ENCODE peak calls at places on chromosomes 2 and 18, in five cellular contexts. E is A549, M is GM06990, C is coronary artery, O is heart left ventricle. H is an unnamed sample.

GRCh38 chr2:75491129-75491753 is 69.5 kb downstream of the EVA1A start:
- DNase-seq in E (no peak), M (no peak), C (no peak), O (no peak), H (no peak)

GRCh38 chr2:17133052-17133671 is 385.1 kb downstream of the RAD51AP2 start:
- DNase-seq in E (no peak), M (no peak), C (no peak), O (no peak), H (no peak)

GRCh38 chr2:10426726-10427567 is 21.2 kb downstream of the ODC1 start:
- DNase-seq in E (no peak), M (no peak), C (no peak), O (no peak), H (no peak)

GRCh38 chr2:101232770-101233169 is 19.9 kb upstream of the CNOT11 start:
- DNase-seq in E (no peak), M (no peak), C (no peak), O (no peak), H (no peak)

GRCh38 chr2:220300806-220301205 is 673.4 kb downstream of the SLC4A3 start:
- DNase-seq in E (no peak), M (no peak), C (no peak), O (no peak), H (no peak)

GRCh38 chr2:207847098-207847806 is 77.5 kb upstream of the FZD5 start:
- DNase-seq in E (no peak), M (no peak), C (no peak), O (no peak), H (no peak)

GRCh38 chr2:19933351-19933981 is 31.7 kb upstream of the TTC32 start:
- DNase-seq in E (peak), M (no peak), C (no peak), O (no peak), H (peak)

GRCh38 chr2:222436040-222436413 is 11.7 kb downstream of the SGPP2 start:
- DNase-seq in E (peak), M (no peak), C (no peak), O (no peak), H (no peak)

GRCh38 chr2:11024010-11024615 is 112.4 kb downstream of the KCNF1 start:
- DNase-seq in E (no peak), M (no peak), C (no peak), O (no peak), H (no peak)

GRCh38 chr2:8457620-8458255 is 224.1 kb upstream of the ID2 start:
- DNase-seq in E (no peak), M (no peak), C (peak), O (no peak), H (no peak)

GRCh38 chr2:166230724-166231070 is 102.9 kb upstream of the SCN1A start:
- DNase-seq in E (no peak), M (no peak), C (no peak), O (no peak), H (no peak)

GRCh38 chr18:59691046-59691395 is 6.2 kb downstream of the CCBE1 start:
- DNase-seq in E (no peak), M (no peak), C (no peak), O (no peak), H (no peak)

GRCh38 chr2:189798312-189799029 is 14.2 kb downstream of the PMS1 start:
- DNase-seq in E (peak), M (no peak), C (no peak), O (no peak), H (no peak)

GRCh38 chr2:203534486-203535077 is 519 bp downstream of the RAPH1 start:
- DNase-seq in E (peak), M (peak), C (no peak), O (peak), H (no peak)

GRCh38 chr18:22563098-22563707 is 145.5 kb upstream of the CTAGE1 start:
- DNase-seq in E (peak), M (peak), C (no peak), O (no peak), H (peak)

GRCh38 chr2:207167129-207167923 is 1.6 kb upstream of the KLF7 start:
- DNase-seq in E (no peak), M (no peak), C (no peak), O (no peak), H (no peak)

GRCh38 chr2:56009758-56010534 is 86.4 kb upstream of the EFEMP1 start:
- DNase-seq in E (peak), M (no peak), C (no peak), O (no peak), H (no peak)

GRCh38 chr2:235616846-235617245 is 123.0 kb downstream of the AGAP1 start:
- DNase-seq in E (no peak), M (no peak), C (no peak), O (no peak), H (no peak)

GRCh38 chr2:201258666-201258999 is 1.7 kb upstream of the CASP8 start:
- DNase-seq in E (no peak), M (no peak), C (no peak), O (no peak), H (no peak)

GRCh38 chr2:22798389-22798788 is 586.6 kb upstream of the KLHL29 start:
- DNase-seq in E (no peak), M (no peak), C (no peak), O (no peak), H (no peak)

GRCh38 chr2:96344011-96344410 is 8.4 kb downstream of the NCAPH start:
- DNase-seq in E (no peak), M (peak), C (no peak), O (no peak), H (no peak)

GRCh38 chr2:240045098-240045497 is 8.2 kb downstream of the OR6B3 start:
- DNase-seq in E (no peak), M (no peak), C (no peak), O (no peak), H (no peak)

GRCh38 chr2:240043279-240043990 is 9.9 kb downstream of the OR6B3 start:
- DNase-seq in E (no peak), M (no peak), C (no peak), O (no peak), H (no peak)

GRCh38 chr2:240041363-240041762 is 11.1 kb upstream of the OR6B2 start:
- DNase-seq in E (no peak), M (no peak), C (no peak), O (no peak), H (no peak)
- TF ChIP-seq CTCF in E (no peak), M (no peak), C (no peak), O (no peak), H (no peak)

GRCh38 chr2:104840151-104840550 is 13.8 kb upstream of the POU3F3 start:
- DNase-seq in E (no peak), M (no peak), C (no peak), O (no peak), H (no peak)
- H3K4me3 ChIP-seq in E (no peak), M (no peak), C (no peak), O (no peak), H (no peak)

GRCh38 chr18:34354351-34354750 is 129.6 kb upstream of the NOL4 start:
- DNase-seq in E (no peak), M (no peak), C (no peak), O (no peak), H (no peak)

GRCh38 chr18:34350778-34351177 is 126.1 kb upstream of the NOL4 start:
- DNase-seq in E (no peak), M (no peak), C (no peak), O (no peak), H (no peak)

GRCh38 chr18:34357944-34358580 is 133.3 kb upstream of the NOL4 start:
- DNase-seq in E (no peak), M (peak), C (no peak), O (no peak), H (no peak)

DNA sequence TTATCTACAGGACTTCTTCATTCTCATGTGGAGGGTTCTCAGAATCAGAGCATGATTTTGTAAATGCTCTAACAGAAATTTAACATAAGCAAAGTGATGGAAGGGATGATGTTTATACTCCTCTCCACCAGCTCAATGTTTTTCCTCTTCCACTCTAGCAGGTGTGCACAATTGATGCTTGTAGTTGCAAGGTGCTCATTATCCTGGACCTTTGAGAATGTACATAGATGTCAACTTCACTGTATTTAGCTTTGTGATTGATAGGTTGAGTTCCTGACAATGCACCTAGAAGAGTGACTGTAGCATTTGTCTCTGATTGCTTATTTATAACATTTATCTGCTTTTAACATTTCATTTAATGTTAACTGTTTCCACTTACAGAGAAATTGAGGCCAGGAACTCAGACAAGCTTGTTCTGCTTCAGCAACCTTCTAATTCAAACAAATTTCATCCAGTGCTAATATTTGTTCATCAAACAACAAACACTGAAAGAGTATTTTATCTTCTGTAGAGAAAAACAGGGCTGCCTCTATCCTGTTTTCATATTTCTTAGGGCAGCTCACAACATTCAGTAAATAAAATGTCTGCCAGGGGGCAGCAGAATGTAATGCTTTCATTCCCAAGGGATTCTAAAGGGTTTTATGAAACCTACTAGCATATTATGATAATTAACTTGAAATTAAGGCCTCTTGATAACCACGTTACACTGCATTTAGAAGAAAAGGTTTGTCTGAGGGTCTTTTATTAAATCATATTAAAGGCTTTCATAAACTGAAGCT is 127.9 kb upstream of the NOL4 start:
- DNase-seq in E (no peak), M (no peak), C (no peak), O (no peak), H (no peak)
- TF ChIP-seq CTCF in E (no peak), M (no peak), C (no peak), O (peak), H (peak)

DNA sequence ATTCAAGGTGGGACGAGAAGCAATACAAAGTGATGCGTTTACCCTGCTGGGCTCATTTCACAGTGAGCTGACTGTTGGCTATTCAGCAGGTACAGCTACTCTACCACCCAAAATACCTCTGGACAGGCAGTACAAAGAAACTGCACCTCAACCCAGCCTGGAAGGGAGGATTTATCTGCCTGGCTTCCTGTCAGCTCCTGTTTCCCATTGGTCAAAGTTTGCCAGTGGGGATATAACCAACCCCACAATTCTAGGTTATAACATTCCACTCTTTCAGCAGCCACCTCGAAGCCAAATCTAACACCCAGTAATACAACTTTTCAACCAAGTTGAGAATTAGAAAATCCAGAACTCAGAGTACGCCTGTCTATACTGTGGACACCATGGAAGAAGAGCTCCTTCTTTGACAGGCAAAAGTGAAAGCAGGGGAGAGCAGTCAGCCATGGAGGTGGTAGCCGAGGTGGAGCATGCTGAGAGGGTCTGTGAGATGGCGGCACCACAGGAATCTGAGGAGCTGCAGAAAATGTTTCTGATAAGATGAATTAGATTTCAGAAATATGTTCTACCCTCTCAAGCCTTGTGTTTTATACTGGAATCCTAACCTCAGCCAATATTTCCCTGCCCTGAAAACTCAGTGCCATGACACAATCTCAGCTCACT is 10.8 kb downstream of the DUSP19 start:
- DNase-seq in E (no peak), M (no peak), C (no peak), O (no peak), H (no peak)
- H3K4me3 ChIP-seq in E (no peak), M (peak), C (no peak), O (no peak), H (peak)

GRCh38 chr18:7116832-7117389 is 686 bp downstream of the LAMA1 start:
- DNase-seq in E (no peak), M (no peak), C (no peak), O (no peak), H (no peak)

GRCh38 chr18:7116001-7116831 is 1.4 kb downstream of the LAMA1 start:
- DNase-seq in E (no peak), M (no peak), C (no peak), O (no peak), H (peak)

GRCh38 chr18:7122376-7122775 is 4.8 kb upstream of the LAMA1 start:
- DNase-seq in E (no peak), M (no peak), C (no peak), O (no peak), H (no peak)

GRCh38 chr18:7117390-7118355 is at the start of gene LAMA1:
- DNase-seq in E (no peak), M (no peak), C (no peak), O (no peak), H (no peak)
- TF ChIP-seq CTCF in E (no peak), M (no peak), C (no peak), O (no peak), H (no peak)